ENCODE peak calls at places on chromosome 9, in nine cellular contexts. U, O, R, W, I, A, F, L and C are unnamed samples.

GRCh38 chr9:69815313-69815712 is 5.3 kb upstream of the CFAP95 start:
- DNase-seq in A (no peak), F (no peak), I (no peak), W (no peak), R (no peak), L (no peak), U (no peak), O (no peak), C (no peak)

GRCh38 chr9:127116946-127117345 is 5.5 kb downstream of the ANGPTL2 start:
- DNase-seq in I (peak; percentile 83), W (no peak), O (no peak), A (no peak), F (no peak), L (no peak), U (no peak), R (no peak), C (no peak)

GRCh38 chr9:76902395-76902794 is 3.5 kb downstream of the PRUNE2 start:
- DNase-seq in A (no peak), F (no peak), R (no peak), I (no peak), U (no peak), L (no peak), O (no peak), W (no peak), C (no peak)

GRCh38 chr9:131500939-131501541 is 1.7 kb upstream of the POMT1 start:
- DNase-seq in I (peak; percentile 29), R (no peak), F (peak; percentile 19), L (no peak), A (no peak), U (no peak), O (no peak), W (peak; percentile 51), C (no peak)

GRCh38 chr9:20570756-20571155 is 51.5 kb downstream of the MLLT3 start:
- DNase-seq in F (no peak), L (no peak), W (no peak), I (no peak), A (no peak), U (no peak), O (no peak), R (peak; percentile 64), C (no peak)

GRCh38 chr9:21110708-21111576 is 30.7 kb downstream of the IFNW1 start:
- DNase-seq in W (no peak), O (no peak), A (peak; percentile 62), R (peak; percentile 61), F (no peak), I (peak; percentile 85), L (peak; percentile 75), U (peak; percentile 26), C (peak; percentile 45)

GRCh38 chr9:136058152-136058483 is 37.0 kb downstream of the NACC2 start:
- DNase-seq in A (no peak), O (no peak), F (no peak), U (no peak), L (no peak), R (no peak), I (no peak), W (no peak), C (no peak)

GRCh38 chr9:113215142-113215541 is 5.9 kb downstream of the FKBP15 start:
- DNase-seq in R (peak; percentile 22), L (no peak), I (no peak), O (no peak), A (no peak), W (no peak), F (no peak), U (no peak), C (no peak)

GRCh38 chr9:110427497-110428104 is 89.9 kb upstream of the TXNDC8 start:
- DNase-seq in U (peak; percentile 10), I (peak; percentile 71), R (peak; percentile 18), W (no peak), L (peak; percentile 51), F (no peak), O (no peak), A (peak; percentile 34), C (peak; percentile 31)

GRCh38 chr9:72154468-72155281 is 5.4 kb downstream of the GDA start:
- DNase-seq in W (no peak), F (no peak), L (no peak), R (peak; percentile 85), A (no peak), O (no peak), U (no peak), I (no peak), C (no peak)

GRCh38 chr9:19122490-19123042 is 4.7 kb downstream of the PLIN2 start:
- DNase-seq in O (no peak), I (no peak), W (no peak), R (no peak), U (no peak), L (no peak), A (no peak), F (no peak), C (no peak)

GRCh38 chr9:100455470-100455869 is 17.5 kb upstream of the TMEFF1 start:
- DNase-seq in W (no peak), U (no peak), A (no peak), F (no peak), R (no peak), O (no peak), I (no peak), L (no peak), C (no peak)

GRCh38 chr9:34203275-34204010 is 24.6 kb downstream of the UBAP1 start:
- DNase-seq in U (no peak), W (no peak), I (no peak), A (no peak), F (no peak), R (no peak), L (no peak), O (no peak), C (no peak)

GRCh38 chr9:116499986-116500871 is 186.9 kb upstream of the TRIM32 start:
- DNase-seq in O (no peak), R (no peak), U (no peak), I (peak; percentile 85), W (no peak), A (no peak), F (no peak), L (no peak), C (no peak)

GRCh38 chr9:69502671-69503301 is 169.4 kb downstream of the APBA1 start:
- DNase-seq in F (no peak), I (no peak), A (no peak), O (no peak), L (no peak), R (no peak), U (no peak), W (no peak), C (no peak)

GRCh38 chr9:111161015-111161415 is 122.7 kb upstream of the LPAR1 start:
- DNase-seq in O (no peak), W (no peak), U (no peak), F (no peak), I (no peak), A (no peak), L (no peak), R (no peak), C (no peak)